ENCODE peak calls at places on chromosomes 12 and 14, in seven cellular contexts. G is hepatocyte, W is GM23248, F is endodermal cell, I is psoas muscle, X is mammary epithelial cell, O is aorta. R is an unnamed sample. For H3K4me1, the result is how much of the 10 kb centered on the place peaks cover.

GRCh38 chr12:33439587-33440011 is at the start of gene SYT10:
- DNase-seq in G (peak), W (peak), F (peak), I (no peak), X (peak), O (peak), R (no peak)

GRCh38 chr14:73870525-73871235 is 16.0 kb upstream of the ZNF410 start:
- DNase-seq in G (no peak), W (no peak), F (peak), I (no peak), X (no peak), O (no peak), R (no peak)

GRCh38 chr14:64364907-64365306 is 23.2 kb upstream of the MTHFD1 start:
- DNase-seq in G (no peak), W (peak), F (no peak), I (no peak), X (peak), O (no peak), R (no peak)

GRCh38 chr12:3313066-3313465 is 177.9 kb upstream of the PRMT8 start:
- DNase-seq in G (no peak), W (peak), F (no peak), I (peak), X (peak), O (no peak), R (no peak)

GRCh38 chr12:14267724-14268123 is 97.8 kb upstream of the ATF7IP start:
- DNase-seq in G (no peak), W (no peak), F (peak), I (no peak), X (no peak), O (no peak), R (no peak)

GRCh38 chr12:21788089-21788983 is 13.8 kb upstream of the KCNJ8 start:
- DNase-seq in G (no peak), W (no peak), F (no peak), I (no peak), X (no peak), O (no peak), R (no peak)

GRCh38 chr12:51755251-51755650 is 93.3 kb downstream of the FIGNL2 start:
- DNase-seq in G (no peak), W (no peak), F (no peak), I (no peak), X (no peak), O (no peak), R (no peak)

GRCh38 chr12:85920324-85920947 is 46.3 kb downstream of the NTS start:
- DNase-seq in G (peak), W (peak), F (no peak), I (no peak), X (peak), O (no peak), R (peak)

GRCh38 chr14:102363182-102363952 is 626 bp downstream of the TECPR2 start:
- DNase-seq in G (peak), W (peak), F (no peak), I (peak), X (peak), O (peak), R (peak)

DNA sequence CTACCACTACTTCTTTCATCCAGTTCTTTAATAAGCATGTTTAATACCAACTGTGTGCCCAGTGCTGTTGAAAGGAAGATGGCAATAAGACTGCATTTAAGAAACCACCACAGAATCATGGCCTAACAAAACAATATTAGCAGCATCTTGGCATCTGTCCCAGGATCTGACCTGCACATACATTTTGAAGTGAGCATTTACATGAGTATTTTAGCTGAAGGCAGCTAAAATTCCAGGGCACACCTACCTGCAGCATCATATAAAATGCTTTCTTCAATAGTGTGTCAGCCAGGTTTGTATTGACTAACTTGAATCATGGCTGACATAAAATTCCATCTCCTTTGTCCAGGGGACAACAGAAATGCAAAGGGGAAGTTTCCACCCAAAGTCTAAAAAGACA is 65.0 kb upstream of the ARHGAP5 start:
- DNase-seq in G (no peak), W (no peak), F (no peak), I (no peak), X (peak), O (no peak), R (no peak)
- H3K4me1 ChIP-seq in G (under half), W (under half), F (under half), I (under half), X (under half), O (under half), R (under half)

GRCh38 chr12:132583736-132584135 is 26.6 kb downstream of the LRCOL1 start:
- DNase-seq in G (no peak), W (no peak), F (peak), I (peak), X (no peak), O (no peak), R (no peak)

GRCh38 chr12:132582582-132583279 is 27.7 kb downstream of the LRCOL1 start:
- DNase-seq in G (no peak), W (no peak), F (peak), I (peak), X (no peak), O (no peak), R (no peak)

GRCh38 chr12:132582058-132582420 is 28.3 kb downstream of the LRCOL1 start:
- DNase-seq in G (no peak), W (no peak), F (peak), I (peak), X (no peak), O (no peak), R (no peak)

GRCh38 chr12:132584472-132584871 is 25.9 kb downstream of the LRCOL1 start:
- DNase-seq in G (no peak), W (no peak), F (no peak), I (no peak), X (no peak), O (no peak), R (no peak)

GRCh38 chr12:132583311-132583710 is 27.1 kb downstream of the LRCOL1 start:
- DNase-seq in G (no peak), W (no peak), F (no peak), I (peak), X (no peak), O (no peak), R (no peak)
- H3K4me3 ChIP-seq in G (no peak), W (no peak), F (no peak), I (no peak), X (no peak), O (no peak), R (no peak)

GRCh38 chr12:124386661-124387509 is 92.0 kb downstream of the RFLNA start:
- DNase-seq in G (no peak), W (peak), F (no peak), I (peak), X (no peak), O (no peak), R (no peak)
- H3K4me1 ChIP-seq in G (under half), W (under half), F (under half), I (half or more), X (half or more), O (under half), R (under half)

GRCh38 chr12:110557300-110557699 is 25.8 kb downstream of the PPTC7 start:
- DNase-seq in G (no peak), W (no peak), F (no peak), I (no peak), X (no peak), O (no peak), R (no peak)
- H3K4me3 ChIP-seq in G (no peak), W (no peak), F (no peak), I (no peak), X (no peak), O (no peak), R (no peak)

GRCh38 chr14:68822132-68822651 is 29.3 kb upstream of the ZFP36L1 start:
- DNase-seq in G (no peak), W (no peak), F (no peak), I (no peak), X (no peak), O (no peak), R (no peak)

GRCh38 chr14:68820999-68821683 is 28.3 kb upstream of the ZFP36L1 start:
- DNase-seq in G (peak), W (no peak), F (peak), I (no peak), X (no peak), O (no peak), R (peak)

GRCh38 chr14:68820119-68820518 is 27.3 kb upstream of the ZFP36L1 start:
- DNase-seq in G (peak), W (no peak), F (peak), I (no peak), X (no peak), O (no peak), R (no peak)

GRCh38 chr14:68819260-68819691 is 26.4 kb upstream of the ZFP36L1 start:
- DNase-seq in G (peak), W (peak), F (peak), I (no peak), X (peak), O (no peak), R (peak)

GRCh38 chr14:68820536-68820935 is 27.7 kb upstream of the ZFP36L1 start:
- DNase-seq in G (no peak), W (no peak), F (no peak), I (no peak), X (no peak), O (no peak), R (peak)
- H3K4me1 ChIP-seq in G (under half), W (under half), F (under half), I (under half), X (under half), O (under half), R (half or more)

GRCh38 chr14:70988452-70988851 is 81.2 kb downstream of the PCNX1 start:
- DNase-seq in G (no peak), W (no peak), F (peak), I (no peak), X (no peak), O (no peak), R (peak)
- H3K4me3 ChIP-seq in G (no peak), W (no peak), F (no peak), I (no peak), X (no peak), O (no peak), R (peak)

DNA sequence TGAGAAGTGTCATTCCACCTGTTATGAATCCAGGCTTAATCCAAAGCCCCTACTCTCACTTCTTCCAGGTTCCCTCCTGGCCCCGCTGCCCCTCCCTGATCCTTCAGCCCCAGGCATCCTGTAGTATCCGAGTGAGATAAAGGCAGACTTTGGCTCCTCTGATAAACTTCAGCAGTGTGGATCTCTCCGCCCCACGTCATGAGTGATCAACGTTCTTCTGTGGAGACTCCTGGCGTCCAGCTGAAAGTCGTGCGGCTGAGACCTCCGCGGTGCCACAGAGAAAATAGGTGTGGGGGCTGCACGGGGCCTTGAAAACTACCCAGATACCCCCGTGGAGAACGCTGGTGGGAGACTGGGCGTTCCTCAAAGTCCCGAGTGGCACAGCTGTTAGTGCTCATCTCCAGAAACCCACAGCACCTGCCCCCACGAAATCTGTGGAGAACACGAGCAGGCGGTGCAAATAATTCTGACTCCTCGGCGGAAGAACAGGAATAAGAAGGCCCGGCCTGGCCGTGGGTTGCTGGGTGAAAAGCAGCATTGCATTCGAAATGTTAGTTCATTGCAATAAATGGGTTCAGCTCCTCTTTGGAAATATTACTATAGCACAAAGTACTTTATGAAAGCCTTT is 180.0 kb upstream of the RGS6 start:
- DNase-seq in G (no peak), W (no peak), F (no peak), I (no peak), X (no peak), O (no peak), R (no peak)
- H3K4me1 ChIP-seq in G (under half), W (under half), F (under half), I (under half), X (under half), O (under half), R (under half)

GRCh38 chr14:23407516-23408306 is at the start of gene MYH6:
- DNase-seq in G (no peak), W (no peak), F (no peak), I (no peak), X (no peak), O (no peak), R (no peak)

GRCh38 chr14:23406725-23407355 is 1.2 kb downstream of the MYH6 start:
- DNase-seq in G (no peak), W (no peak), F (no peak), I (no peak), X (no peak), O (peak), R (no peak)

GRCh38 chr14:23405516-23406025 is 2.5 kb downstream of the MYH6 start:
- DNase-seq in G (no peak), W (no peak), F (no peak), I (no peak), X (no peak), O (no peak), R (no peak)

GRCh38 chr14:23405096-23405495 is 3.0 kb downstream of the MYH6 start:
- DNase-seq in G (no peak), W (no peak), F (no peak), I (no peak), X (no peak), O (no peak), R (no peak)

GRCh38 chr14:23406244-23406643 is 1.8 kb downstream of the MYH6 start:
- DNase-seq in G (no peak), W (no peak), F (no peak), I (no peak), X (peak), O (no peak), R (no peak)
- H3K4me3 ChIP-seq in G (no peak), W (no peak), F (no peak), I (no peak), X (no peak), O (no peak), R (no peak)

DNA sequence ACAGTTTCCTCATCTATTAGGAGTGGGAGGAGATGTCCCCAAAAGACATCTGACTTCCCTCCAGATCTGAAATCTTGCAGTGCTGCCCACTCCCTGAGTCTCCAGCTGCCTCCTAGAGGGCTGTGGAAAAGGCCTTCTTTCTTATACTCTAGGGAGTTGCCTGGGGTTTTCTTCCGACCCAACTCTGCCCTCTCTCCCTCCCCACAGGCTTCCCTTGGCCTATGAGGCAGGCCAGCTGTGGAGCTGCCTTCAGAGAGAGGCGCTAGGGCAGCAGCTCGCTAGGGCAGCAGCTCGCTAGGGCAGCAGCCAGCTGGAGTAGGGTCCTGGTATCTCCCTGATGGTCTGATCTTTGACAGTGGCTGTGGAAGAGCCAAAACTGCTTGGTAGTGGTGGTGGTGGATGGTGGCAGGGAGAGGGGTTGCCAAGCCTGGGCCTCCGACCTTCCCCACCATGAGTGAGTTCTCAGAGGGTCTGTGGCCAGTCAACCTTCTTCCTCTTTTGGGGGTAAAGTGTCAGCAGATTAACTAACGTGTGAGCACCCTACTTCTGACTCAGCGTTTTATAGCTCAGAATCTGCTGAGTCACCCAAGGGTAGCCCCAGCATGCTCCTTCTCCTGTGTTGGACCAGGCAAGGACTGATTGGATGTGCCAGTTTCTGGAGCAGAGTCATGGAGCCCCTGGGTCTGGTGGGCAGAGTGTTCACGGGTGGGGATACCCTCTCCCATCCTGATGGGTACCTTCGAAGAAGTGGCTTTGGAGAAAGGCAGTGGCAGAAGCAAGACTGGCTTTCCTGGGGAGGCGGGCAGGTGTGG is 2.3 kb downstream of the SLC48A1 start:
- DNase-seq in G (no peak), W (peak), F (no peak), I (peak), X (no peak), O (no peak), R (no peak)
- H3K4me1 ChIP-seq in G (under half), W (under half), F (under half), I (half or more), X (under half), O (under half), R (under half)